ENCODE peak calls at places on chromosomes 5 and 9, in seven cellular contexts. B is CD4-positive, CD25-positive, alpha-beta regulatory T cell; C is heart left ventricle; A is neuronal stem cell; H is psoas muscle; O is aorta; J is CD8-positive, alpha-beta memory T cell. X is an unnamed sample. For H3K4me1 and H3K9me3, the result is how much of the 10 kb centered on the place peaks cover.

GRCh38 chr5:124948062-124948753 is 201.8 kb upstream of the ZNF608 start:
- DNase-seq in J (no peak), O (no peak), B (no peak), C (peak), A (no peak), H (no peak), X (no peak)

GRCh38 chr5:26434688-26435087 is 603.7 kb downstream of the CDH9 start:
- DNase-seq in J (no peak), C (no peak), O (no peak), A (no peak), B (no peak), H (no peak), X (no peak)

GRCh38 chr9:119114681-119115080 is 254.6 kb downstream of the BRINP1 start:
- DNase-seq in C (no peak), A (no peak), H (no peak), J (no peak), B (no peak), O (no peak), X (no peak)

GRCh38 chr5:72499730-72500129 is 7.5 kb downstream of the ZNF366 start:
- DNase-seq in H (peak), B (no peak), A (no peak), O (no peak), J (no peak), C (peak), X (no peak)

GRCh38 chr5:14728109-14728938 is 63.8 kb downstream of the OTULIN start:
- DNase-seq in A (peak), J (no peak), O (no peak), H (no peak), C (no peak), B (no peak), X (no peak)

GRCh38 chr5:177431317-177432142 is 5.1 kb downstream of the GRK6 start:
- DNase-seq in C (peak), H (no peak), J (peak), B (peak), O (peak), A (no peak), X (no peak)

GRCh38 chr9:136697146-136697820 is 10.0 kb upstream of the AGPAT2 start:
- DNase-seq in A (no peak), O (no peak), C (peak), J (no peak), H (no peak), B (no peak), X (no peak)

GRCh38 chr9:127828262-127829031 is 25.8 kb downstream of the FPGS start:
- DNase-seq in J (no peak), H (peak), O (peak), C (peak), A (peak), B (no peak), X (no peak)

GRCh38 chr9:127344373-127344995 is 52.5 kb upstream of the SLC2A8 start:
- DNase-seq in H (no peak), C (no peak), J (no peak), A (no peak), O (no peak), B (no peak), X (no peak)

GRCh38 chr5:120139039-120139438 is 325.1 kb upstream of the PRR16 start:
- DNase-seq in J (no peak), A (no peak), O (no peak), H (no peak), C (no peak), B (no peak), X (no peak)

GRCh38 chr5:83993803-83994202 is 273.1 kb upstream of the HAPLN1 start:
- DNase-seq in J (no peak), A (no peak), O (no peak), H (no peak), C (no peak), B (no peak), X (no peak)

GRCh38 chr9:126528111-126528510 is 85.6 kb upstream of the LMX1B start:
- DNase-seq in O (no peak), A (no peak), B (no peak), C (no peak), J (no peak), H (no peak), X (no peak)

GRCh38 chr5:132557425-132557805 is 638 bp downstream of the RAD50 start:
- DNase-seq in J (no peak), C (peak), B (peak), O (peak), H (peak), A (no peak), X (no peak)

GRCh38 chr5:32707394-32707997 is 3.6 kb upstream of the NPR3 start:
- DNase-seq in C (no peak), H (no peak), J (no peak), O (no peak), B (no peak), A (peak), X (peak)

GRCh38 chr5:175883506-175883905 is 12.1 kb downstream of the CPLX2 start:
- DNase-seq in C (no peak), J (no peak), H (no peak), A (no peak), B (no peak), O (no peak), X (no peak)

GRCh38 chr5:167166696-167167095 is 1124.7 kb upstream of the WWC1 start:
- DNase-seq in B (no peak), H (no peak), O (no peak), A (no peak), C (no peak), J (no peak), X (peak)

GRCh38 chr5:60287174-60287771 is 393.7 kb upstream of the PDE4D start:
- DNase-seq in C (no peak), J (no peak), O (peak), H (peak), B (peak), A (peak), X (no peak)

GRCh38 chr9:22136446-22137140 is 127.5 kb upstream of the CDKN2B start:
- DNase-seq in O (no peak), B (no peak), H (no peak), C (no peak), A (no peak), J (no peak), X (peak)

GRCh38 chr5:125655156-125655555 is 768.1 kb upstream of the GRAMD2B start:
- DNase-seq in C (no peak), J (no peak), H (no peak), B (no peak), O (no peak), A (no peak), X (no peak)

GRCh38 chr5:55418994-55419991 is 111.5 kb downstream of the MTREX start:
- DNase-seq in O (no peak), J (no peak), C (no peak), B (no peak), H (no peak), A (no peak), X (no peak)

GRCh38 chr5:143101740-143102386 is 301.6 kb downstream of the NR3C1 start:
- DNase-seq in O (no peak), J (no peak), H (no peak), B (no peak), C (no peak), A (no peak), X (no peak)

GRCh38 chr9:105355810-105356209 is 92.0 kb upstream of the FSD1L start:
- DNase-seq in B (peak), O (no peak), C (no peak), H (no peak), A (no peak), J (no peak), X (no peak)

GRCh38 chr5:159099049-159099760 is 511 bp downstream of the EBF1 start:
- DNase-seq in A (peak), O (peak), B (peak), C (peak), H (peak), J (peak), X (peak)

GRCh38 chr5:74865799-74866652 is at the start of gene FAM169A:
- DNase-seq in O (no peak), A (peak), H (peak), C (peak), J (peak), B (peak), X (peak)

GRCh38 chr5:141636106-141636412 is 590 bp downstream of the HDAC3 start:
- DNase-seq in C (no peak), B (no peak), O (no peak), A (no peak), H (no peak), J (no peak), X (no peak)

GRCh38 chr5:81017320-81017719 is 57.2 kb downstream of the RASGRF2 start:
- DNase-seq in C (no peak), J (no peak), B (no peak), A (no peak), H (no peak), O (no peak), X (no peak)

GRCh38 chr9:7366121-7366520 is 433.5 kb downstream of the DMAC1 start:
- DNase-seq in H (no peak), O (no peak), C (no peak), A (no peak), J (no peak), B (no peak), X (no peak)

GRCh38 chr9:38160613-38161215 is 91.7 kb upstream of the SHB start:
- DNase-seq in H (peak), B (peak), J (peak), C (peak), O (peak), A (peak), X (peak)

GRCh38 chr5:1384521-1384920 is 39.6 kb upstream of the CLPTM1L start:
- DNase-seq in B (no peak), O (no peak), H (no peak), C (no peak), A (no peak), J (no peak), X (no peak)

GRCh38 chr5:65971643-65972042 is 45.3 kb downstream of the ERBIN start:
- DNase-seq in H (no peak), O (no peak), J (no peak), B (no peak), C (no peak), A (no peak), X (no peak)

GRCh38 chr5:98929982-98930355 is 1.2 kb upstream of the CHD1 start:
- DNase-seq in O (no peak), A (no peak), H (no peak), B (no peak), J (no peak), C (no peak), X (no peak)

GRCh38 chr5:88722546-88722945 is 160.4 kb downstream of the MEF2C start:
- DNase-seq in O (no peak), H (no peak), A (no peak), B (no peak), C (no peak), J (no peak), X (no peak)

GRCh38 chr9:18463991-18464390 is 10.0 kb upstream of the ADAMTSL1 start:
- DNase-seq in C (no peak), J (no peak), B (no peak), H (no peak), O (no peak), A (no peak), X (no peak)

GRCh38 chr5:172835246-172836030 is 1.4 kb downstream of the ERGIC1 start:
- DNase-seq in A (no peak), H (no peak), C (no peak), O (no peak), B (no peak), J (no peak), X (no peak)

GRCh38 chr5:140175367-140176027 is 509 bp downstream of the CYSTM1 start:
- DNase-seq in H (peak), B (peak), J (peak), A (peak), O (peak), C (peak), X (peak)

GRCh38 chr9:8186553-8186952 is 387.0 kb upstream of the DMAC1 start:
- DNase-seq in C (no peak), O (no peak), H (no peak), A (no peak), J (no peak), B (peak), X (no peak)

GRCh38 chr5:149133795-149134777 is 7.2 kb upstream of the ABLIM3 start:
- DNase-seq in H (peak), B (no peak), O (peak), J (no peak), C (peak), A (no peak), X (peak)

GRCh38 chr9:121739971-121740370 is 88.5 kb downstream of the DAB2IP start:
- DNase-seq in C (no peak), B (no peak), A (no peak), O (no peak), J (no peak), H (no peak), X (no peak)
- H3K4me1 ChIP-seq in C (half or more), B (under half), A (half or more), O (under half), J (under half), H (half or more), X (under half)

GRCh38 chr9:21002040-21002439 is 29.4 kb downstream of the HACD4 start:
- DNase-seq in J (peak), C (no peak), O (no peak), B (peak), A (no peak), H (no peak), X (no peak)
- H3K27ac ChIP-seq in J (no peak), C (no peak), O (no peak), B (peak), A (no peak), H (no peak), X (no peak)

DNA sequence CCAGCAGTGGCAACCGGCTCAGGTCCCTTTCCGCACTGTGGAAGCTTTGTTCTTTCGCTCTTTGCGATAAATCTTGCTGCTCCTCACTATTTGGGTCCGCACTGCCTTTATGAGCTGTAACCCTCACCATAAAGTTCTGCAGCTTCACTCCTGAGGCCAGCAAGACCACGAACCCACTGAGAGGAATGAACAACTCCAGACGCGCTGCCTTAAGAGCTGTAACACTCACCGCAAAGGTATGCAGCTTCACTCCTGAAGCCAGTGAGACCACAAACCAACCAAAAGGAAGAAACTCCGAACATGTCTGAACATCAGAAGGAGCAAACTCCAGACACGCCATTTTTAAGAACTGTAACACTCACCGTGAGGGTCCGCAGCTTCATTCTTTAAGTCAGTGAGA is 103.5 kb downstream of the GLIS3 start:
- DNase-seq in J (no peak), O (no peak), C (no peak), B (no peak), H (no peak), A (no peak), X (no peak)
- H3K9me3 ChIP-seq in J (under half), O (under half), C (under half), B (under half), H (under half), A (under half), X (under half)

DNA sequence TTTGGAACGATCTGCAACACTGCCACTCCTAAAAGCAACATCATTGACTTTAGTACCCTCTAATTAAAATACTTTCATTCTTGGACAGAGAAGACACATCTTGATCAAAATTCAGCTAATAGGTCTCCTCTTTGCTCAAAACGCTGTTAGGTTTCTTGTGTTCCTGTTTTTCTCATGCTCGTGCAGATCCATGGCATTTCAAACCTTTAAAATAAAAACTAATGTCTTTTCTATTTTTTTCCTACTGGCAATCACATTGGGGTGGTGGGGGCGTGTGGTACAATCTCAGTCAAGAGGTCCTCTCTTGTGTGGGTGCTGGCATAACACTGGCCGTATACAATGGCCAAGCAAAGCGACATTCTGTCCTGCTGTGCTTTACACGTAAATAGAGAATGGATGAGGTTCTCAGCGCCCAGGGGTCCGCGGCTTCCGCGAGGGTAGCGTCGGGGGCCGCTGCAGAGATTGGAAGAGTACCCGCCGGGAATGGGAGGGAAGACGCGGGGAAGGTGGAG is 313 bp upstream of the GPR150 start:
- DNase-seq in H (no peak), B (no peak), O (no peak), J (no peak), C (no peak), A (no peak), X (no peak)
- H3K4me1 ChIP-seq in H (under half), B (under half), O (under half), J (under half), C (under half), A (under half), X (under half)

DNA sequence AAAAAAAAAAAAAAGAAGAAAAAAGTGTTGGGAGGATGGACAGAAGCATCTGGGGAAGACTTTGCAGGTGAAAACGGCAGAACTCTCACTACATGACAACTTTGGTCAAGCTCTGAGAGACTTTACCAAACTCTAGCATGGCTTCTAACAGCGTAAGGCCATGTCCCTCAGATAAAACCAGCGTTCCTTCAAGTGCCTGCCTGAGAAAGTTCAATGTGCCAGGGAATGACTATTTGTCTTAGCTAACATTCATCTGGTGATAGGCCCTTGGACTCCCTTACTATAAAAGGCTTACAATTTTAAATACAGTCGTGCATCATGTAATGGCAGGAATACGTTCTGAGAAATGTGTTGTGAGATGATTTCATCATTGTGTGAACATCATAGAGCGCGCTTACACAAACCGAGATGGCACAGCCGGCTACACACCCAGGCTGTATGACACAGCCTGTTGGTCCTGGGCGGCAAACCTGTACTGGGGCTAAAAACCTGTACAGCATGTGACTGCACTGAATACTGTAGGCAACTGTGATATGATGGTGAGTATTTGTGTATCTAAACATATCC is 14.9 kb upstream of the ZFP62 start:
- DNase-seq in O (no peak), H (no peak), B (no peak), C (no peak), A (no peak), J (no peak), X (no peak)
- H3K27ac ChIP-seq in O (no peak), H (no peak), B (no peak), C (no peak), A (no peak), J (no peak), X (no peak)

DNA sequence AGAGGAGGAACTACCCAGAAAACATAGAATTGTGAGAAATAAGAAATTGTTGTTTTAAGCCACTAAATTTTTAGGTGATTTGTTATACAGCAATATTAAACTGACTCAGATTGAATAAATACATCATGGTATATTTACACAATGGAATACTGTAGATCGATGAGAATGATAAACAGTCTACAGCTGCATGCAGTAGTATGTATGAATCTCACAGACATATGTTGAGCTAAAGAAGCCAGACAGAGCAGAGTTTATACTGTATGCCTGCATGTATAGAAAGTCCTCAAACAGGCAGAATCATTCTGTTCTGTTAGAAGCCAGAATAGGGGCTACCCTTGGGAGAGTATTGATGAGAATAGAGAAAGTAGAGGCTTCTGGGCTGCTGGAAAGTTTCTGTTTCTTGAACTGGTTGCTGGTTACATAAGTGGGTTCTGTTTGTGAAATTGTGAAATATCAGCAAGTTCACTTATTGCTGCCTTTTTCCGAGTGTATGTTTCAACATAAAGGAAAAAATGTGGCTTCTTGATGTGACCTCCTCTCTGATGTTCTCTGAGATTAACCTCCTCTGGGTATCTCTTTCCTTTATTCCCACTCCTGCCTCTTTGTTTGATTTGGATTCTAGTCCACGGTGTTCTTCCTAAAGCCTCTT is 9.6 kb downstream of the KIAA1958 start:
- DNase-seq in O (no peak), C (no peak), A (no peak), H (no peak), J (no peak), B (no peak), X (no peak)
- H3K9me3 ChIP-seq in O (under half), C (under half), A (under half), H (under half), J (under half), B (under half), X (under half)

DNA sequence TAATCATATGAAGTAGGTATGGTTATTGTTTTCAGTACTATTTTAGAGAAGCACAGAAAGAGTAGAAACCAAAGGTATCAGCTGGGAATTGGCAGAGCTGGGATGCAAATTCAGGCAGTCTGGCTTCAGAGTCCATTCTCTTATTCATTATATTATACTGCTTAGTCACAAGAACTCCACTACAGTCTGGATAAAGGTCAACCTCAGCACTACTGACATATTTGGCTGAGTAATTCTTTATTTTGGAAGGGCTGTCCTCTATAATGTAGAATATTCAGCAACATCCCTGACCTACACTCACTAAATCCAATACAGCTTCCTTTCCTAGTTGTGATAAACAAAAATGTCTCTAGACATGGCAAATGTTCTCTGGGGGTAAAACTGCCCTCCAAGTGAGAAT is 37.6 kb downstream of the PTGER4 start:
- DNase-seq in A (no peak), H (no peak), J (no peak), B (no peak), C (no peak), O (no peak), X (no peak)
- H3K4me1 ChIP-seq in A (under half), H (under half), J (under half), B (under half), C (under half), O (under half), X (under half)

DNA sequence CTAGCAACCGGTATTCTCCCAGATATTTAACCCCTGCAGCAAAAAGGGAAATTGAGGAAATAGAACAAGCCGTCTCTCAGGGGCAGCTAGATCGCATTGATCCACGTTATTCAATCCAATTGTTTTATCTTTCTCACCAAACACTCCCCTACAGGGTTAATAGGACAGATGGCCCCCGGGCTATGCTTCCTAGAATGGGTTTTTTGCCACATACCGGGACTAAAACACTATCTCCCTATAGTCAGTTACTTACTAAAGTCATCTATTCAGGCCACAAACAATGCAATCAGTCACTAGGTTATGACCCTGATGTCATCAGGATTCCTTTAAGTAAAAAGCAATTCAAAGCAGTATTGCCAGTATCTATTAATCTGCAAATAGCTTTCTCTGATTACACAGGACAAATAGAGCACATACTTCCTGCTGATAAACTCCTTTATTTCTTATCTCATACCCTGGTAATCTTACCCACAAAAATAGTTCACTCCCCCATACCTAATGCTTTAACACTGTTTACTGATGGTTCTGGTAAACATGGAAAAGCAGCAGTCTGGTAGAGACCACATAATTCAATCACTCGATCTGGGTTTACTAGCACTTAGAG is 159.0 kb downstream of the CPLANE1 start:
- DNase-seq in A (no peak), J (no peak), B (no peak), C (no peak), H (no peak), O (no peak), X (no peak)
- H3K27ac ChIP-seq in A (no peak), J (no peak), B (no peak), C (no peak), H (no peak), O (no peak), X (peak)